ENCODE peak calls at places on chromosomes 13 and 19, in eight cellular contexts. I is psoas muscle; P is heart right ventricle; O is CD8-positive, alpha-beta memory T cell; A is PC-9; G is effector memory CD4-positive, alpha-beta T cell; Q is uterus; H is A549. X is an unnamed sample. For H3K9me3, the result is how much of the 10 kb centered on the place peaks cover.

GRCh38 chr13:99086869-99087129 is 108.9 kb upstream of the DOCK9 start:
- DNase-seq in I (peak), P (no peak), O (peak), A (no peak), G (no peak), Q (no peak), H (peak), X (no peak)

GRCh38 chr13:35566340-35566739 is 89.9 kb upstream of the MAB21L1 start:
- DNase-seq in I (no peak), P (no peak), O (no peak), A (no peak), G (no peak), Q (no peak), H (no peak), X (no peak)

GRCh38 chr19:50214699-50215543 is 11.5 kb downstream of the MYH14 start:
- DNase-seq in I (no peak), P (no peak), O (no peak), A (peak), G (no peak), Q (no peak), H (no peak), X (no peak)

GRCh38 chr19:28746486-28746885 is 466.5 kb downstream of the UQCRFS1 start:
- DNase-seq in I (no peak), P (no peak), O (no peak), A (no peak), G (no peak), Q (no peak), H (no peak), X (no peak)

GRCh38 chr19:51398096-51398704 is 7.8 kb upstream of the C19orf84 start:
- DNase-seq in I (no peak), P (no peak), O (no peak), A (no peak), G (no peak), Q (no peak), H (peak), X (no peak)

GRCh38 chr13:51977606-51978005 is 33.6 kb downstream of the ATP7B start:
- DNase-seq in I (no peak), P (no peak), O (no peak), A (no peak), G (no peak), Q (no peak), H (no peak), X (no peak)

GRCh38 chr19:55600336-55601028 is 394 bp downstream of the ZNF524 start:
- DNase-seq in I (no peak), P (peak), O (peak), A (no peak), G (no peak), Q (no peak), H (peak), X (no peak)

GRCh38 chr19:10749435-10750384 is 31.8 kb downstream of the DNM2 start:
- DNase-seq in I (no peak), P (no peak), O (no peak), A (peak), G (no peak), Q (no peak), H (no peak), X (no peak)

GRCh38 chr19:8115805-8116396 is 33.5 kb downstream of the FBN3 start:
- DNase-seq in I (no peak), P (no peak), O (no peak), A (no peak), G (no peak), Q (no peak), H (no peak), X (no peak)

GRCh38 chr13:76516013-76516412 is 370.2 kb downstream of the KCTD12 start:
- DNase-seq in I (no peak), P (no peak), O (no peak), A (no peak), G (no peak), Q (no peak), H (no peak), X (no peak)

GRCh38 chr19:17294051-17294891 is 9.0 kb downstream of the ABHD8 start:
- DNase-seq in I (peak), P (no peak), O (peak), A (peak), G (peak), Q (no peak), H (peak), X (no peak)

GRCh38 chr13:38072696-38073095 is 203.1 kb upstream of the TRPC4 start:
- DNase-seq in I (no peak), P (no peak), O (no peak), A (no peak), G (no peak), Q (no peak), H (no peak), X (no peak)

GRCh38 chr13:101545521-101545920 is 93.0 kb downstream of the ITGBL1 start:
- DNase-seq in I (no peak), P (no peak), O (no peak), A (no peak), G (no peak), Q (no peak), H (no peak), X (no peak)

GRCh38 chr13:37747071-37747612 is 122.4 kb downstream of the TRPC4 start:
- DNase-seq in I (no peak), P (no peak), O (no peak), A (peak), G (no peak), Q (no peak), H (no peak), X (no peak)

GRCh38 chr19:58330458-58330857 is 3.7 kb downstream of the ZSCAN22 start:
- DNase-seq in I (no peak), P (no peak), O (no peak), A (peak), G (no peak), Q (no peak), H (peak), X (no peak)

GRCh38 chr13:27775943-27776342 is 16.3 kb upstream of the GSX1 start:
- DNase-seq in I (no peak), P (no peak), O (no peak), A (peak), G (no peak), Q (no peak), H (no peak), X (no peak)

GRCh38 chr13:23797276-23797903 is 91.8 kb downstream of the MIPEP start:
- DNase-seq in I (no peak), P (no peak), O (no peak), A (no peak), G (no peak), Q (no peak), H (no peak), X (no peak)

GRCh38 chr13:42116225-42116624 is 67.8 kb downstream of the DGKH start:
- DNase-seq in I (no peak), P (no peak), O (no peak), A (no peak), G (no peak), Q (no peak), H (no peak), X (no peak)

GRCh38 chr19:20164456-20164855 is 2.6 kb upstream of the ZNF486 start:
- DNase-seq in I (no peak), P (no peak), O (no peak), A (no peak), G (no peak), Q (no peak), H (no peak), X (no peak)

GRCh38 chr13:45156565-45157361 is 36.5 kb downstream of the GTF2F2 start:
- DNase-seq in I (no peak), P (no peak), O (no peak), A (no peak), G (no peak), Q (no peak), H (no peak), X (no peak)

GRCh38 chr13:67421475-67421874 is 191.3 kb upstream of the PCDH9 start:
- DNase-seq in I (no peak), P (no peak), O (no peak), A (no peak), G (no peak), Q (no peak), H (no peak), X (no peak)

GRCh38 chr19:16588089-16588823 is 16.0 kb upstream of the SLC35E1 start:
- DNase-seq in I (peak), P (no peak), O (peak), A (no peak), G (peak), Q (no peak), H (no peak), X (peak)

GRCh38 chr13:38690231-38690630 is 3.4 kb downstream of the FREM2 start:
- DNase-seq in I (no peak), P (no peak), O (no peak), A (no peak), G (no peak), Q (no peak), H (no peak), X (no peak)

GRCh38 chr13:31518666-31519065 is 220.7 kb upstream of the RXFP2 start:
- DNase-seq in I (no peak), P (no peak), O (no peak), A (no peak), G (no peak), Q (no peak), H (no peak), X (no peak)

GRCh38 chr13:106143930-106144709 is 391.3 kb downstream of the EFNB2 start:
- DNase-seq in I (no peak), P (no peak), O (no peak), A (peak), G (no peak), Q (no peak), H (no peak), X (no peak)

GRCh38 chr19:47790398-47790814 is 11.9 kb downstream of the SELENOW start:
- DNase-seq in I (peak), P (peak), O (peak), A (peak), G (peak), Q (peak), H (peak), X (no peak)

GRCh38 chr19:10353793-10354391 is 14.5 kb upstream of the ICAM3 start:
- DNase-seq in I (peak), P (peak), O (peak), A (no peak), G (no peak), Q (peak), H (no peak), X (peak)

GRCh38 chr19:13053238-13053637 is 49.4 kb downstream of the LYL1 start:
- DNase-seq in I (no peak), P (no peak), O (no peak), A (no peak), G (no peak), Q (no peak), H (no peak), X (no peak)

GRCh38 chr13:30819136-30819875 is 84.0 kb downstream of the ALOX5AP start:
- DNase-seq in I (no peak), P (no peak), O (no peak), A (no peak), G (no peak), Q (no peak), H (no peak), X (no peak)

GRCh38 chr19:49590971-49591730 is at the start of gene PRR12:
- DNase-seq in I (peak), P (peak), O (peak), A (peak), G (peak), Q (peak), H (peak), X (peak)

GRCh38 chr13:106498571-106498970 is 36.9 kb downstream of the EFNB2 start:
- DNase-seq in I (no peak), P (no peak), O (no peak), A (no peak), G (no peak), Q (no peak), H (no peak), X (no peak)

GRCh38 chr13:60080871-60081270 is 82.9 kb downstream of the DIAPH3 start:
- DNase-seq in I (no peak), P (no peak), O (no peak), A (no peak), G (no peak), Q (no peak), H (no peak), X (no peak)

GRCh38 chr13:42396501-42396900 is 124.5 kb downstream of the AKAP11 start:
- DNase-seq in I (no peak), P (no peak), O (no peak), A (no peak), G (no peak), Q (no peak), H (no peak), X (no peak)

GRCh38 chr13:51728972-51729371 is 75.0 kb downstream of the DHRS12 start:
- DNase-seq in I (no peak), P (no peak), O (no peak), A (no peak), G (no peak), Q (no peak), H (no peak), X (no peak)

GRCh38 chr19:57026476-57026875 is 93.3 kb upstream of the USP29 start:
- DNase-seq in I (no peak), P (no peak), O (no peak), A (no peak), G (no peak), Q (no peak), H (no peak), X (no peak)

GRCh38 chr19:57034544-57034943 is 85.2 kb upstream of the USP29 start:
- DNase-seq in I (no peak), P (no peak), O (no peak), A (no peak), G (no peak), Q (no peak), H (no peak), X (no peak)

GRCh38 chr19:57027360-57027759 is 92.4 kb upstream of the USP29 start:
- DNase-seq in I (no peak), P (no peak), O (no peak), A (no peak), G (no peak), Q (no peak), H (no peak), X (no peak)

GRCh38 chr19:57028804-57029525 is 90.8 kb upstream of the USP29 start:
- DNase-seq in I (no peak), P (no peak), O (no peak), A (no peak), G (no peak), Q (no peak), H (no peak), X (no peak)

DNA sequence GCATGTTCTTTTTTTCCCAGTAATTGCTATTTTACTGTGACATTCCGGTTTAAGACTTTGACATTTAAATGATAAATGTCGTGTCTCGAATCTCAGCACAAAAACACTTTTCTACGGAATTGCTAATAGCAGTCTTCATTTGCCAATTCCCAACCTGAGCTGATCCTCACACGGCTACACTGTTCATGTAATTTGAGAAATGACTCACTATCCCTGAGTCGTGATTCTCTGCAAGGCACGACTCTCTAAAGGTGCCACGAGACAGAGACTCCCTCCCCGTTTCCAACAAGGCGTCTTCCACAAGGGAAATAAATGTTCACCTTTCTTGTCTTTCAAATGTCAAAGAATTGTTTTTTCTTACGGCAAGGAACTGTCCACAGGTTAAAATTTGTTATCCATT is 88.6 kb upstream of the USP29 start:
- DNase-seq in I (no peak), P (no peak), O (no peak), A (no peak), G (no peak), Q (no peak), H (no peak), X (no peak)
- H3K9me3 ChIP-seq in I (under half), P (under half), O (under half), A (under half), G (under half), Q (under half), H (half or more), X (under half)

GRCh38 chr19:3056454-3057016 is 5.8 kb downstream of the TLE5 start:
- DNase-seq in I (no peak), P (no peak), O (no peak), A (no peak), G (no peak), Q (no peak), H (no peak), X (no peak)

GRCh38 chr19:3057275-3057714 is 5.0 kb downstream of the TLE5 start:
- DNase-seq in I (peak), P (peak), O (no peak), A (no peak), G (no peak), Q (peak), H (peak), X (peak)

GRCh38 chr19:3054265-3054971 is 7.9 kb downstream of the TLE5 start:
- DNase-seq in I (no peak), P (no peak), O (no peak), A (no peak), G (no peak), Q (no peak), H (no peak), X (no peak)

GRCh38 chr19:3054972-3055740 is 7.1 kb downstream of the TLE5 start:
- DNase-seq in I (no peak), P (no peak), O (no peak), A (peak), G (no peak), Q (no peak), H (peak), X (no peak)

DNA sequence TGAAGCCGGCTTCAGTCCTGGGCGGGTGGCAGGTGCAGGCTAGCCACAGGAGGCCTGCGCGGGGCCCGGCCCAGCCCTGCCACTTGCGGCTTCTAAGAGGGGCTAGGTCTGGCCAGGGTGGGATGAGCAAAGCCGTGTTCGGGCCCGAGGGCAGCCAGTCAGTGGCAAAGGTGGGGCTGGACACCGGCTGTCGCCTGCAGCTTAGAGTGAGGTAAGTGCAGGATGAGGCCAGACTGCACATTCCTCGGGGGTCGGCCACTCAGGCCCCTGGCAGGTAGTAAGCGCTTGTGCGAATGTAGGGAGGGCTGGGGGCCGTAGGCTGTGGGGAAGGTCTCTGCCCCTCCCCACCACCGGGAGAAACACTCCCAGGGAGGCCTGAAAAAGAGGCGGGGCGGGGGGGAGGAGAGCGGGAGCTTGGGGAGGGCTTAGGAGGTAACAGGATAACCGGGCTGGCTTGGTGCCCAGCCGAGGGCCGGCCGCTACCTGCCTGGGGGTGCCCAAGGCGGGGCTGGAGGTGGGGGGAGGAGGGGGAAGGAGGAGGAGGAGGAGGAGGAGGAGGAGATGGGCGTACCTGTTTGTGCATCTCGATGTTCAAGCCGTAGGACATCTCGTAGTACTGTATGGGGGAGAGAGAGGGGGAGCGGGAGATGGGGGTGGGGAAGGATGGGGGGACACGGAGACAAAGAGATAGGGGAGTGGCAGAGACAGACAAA is 6.4 kb downstream of the TLE5 start:
- DNase-seq in I (peak), P (no peak), O (no peak), A (peak), G (no peak), Q (peak), H (peak), X (peak)
- H3K27ac ChIP-seq in I (peak), P (no peak), O (no peak), A (peak), G (no peak), Q (peak), H (peak), X (peak)

GRCh38 chr19:1295169-1296012 is 9.7 kb downstream of the EFNA2 start:
- DNase-seq in I (no peak), P (no peak), O (no peak), A (no peak), G (peak), Q (no peak), H (no peak), X (no peak)
- H3K4me3 ChIP-seq in I (peak), P (no peak), O (no peak), A (no peak), G (peak), Q (no peak), H (peak), X (peak)

GRCh38 chr19:22619932-22620331 is 14.2 kb upstream of the ZNF492 start:
- DNase-seq in I (no peak), P (no peak), O (no peak), A (no peak), G (no peak), Q (no peak), H (no peak), X (no peak)
- H3K9me3 ChIP-seq in I (under half), P (under half), O (under half), A (under half), G (under half), Q (under half), H (under half), X (under half)

DNA sequence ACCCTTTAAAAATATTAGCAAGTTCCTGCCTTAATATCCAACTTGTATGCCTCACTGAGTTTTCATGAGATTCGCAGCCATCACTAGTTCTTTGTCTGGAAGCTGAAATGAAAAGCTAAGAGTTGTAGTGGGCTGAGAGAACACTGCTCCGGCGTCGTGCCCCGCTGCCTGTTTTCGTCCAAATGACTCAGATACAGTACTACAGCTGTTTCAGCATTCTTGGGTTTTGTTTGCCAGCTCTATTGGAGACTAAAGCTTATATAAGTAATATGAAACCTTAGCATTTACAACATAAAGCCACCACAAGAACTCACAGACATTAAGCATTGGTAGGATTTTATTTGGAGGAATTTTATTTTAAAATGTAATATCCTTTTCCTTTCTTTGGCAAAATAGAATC is 299.7 kb downstream of the DLEU7 start:
- DNase-seq in I (peak), P (no peak), O (no peak), A (no peak), G (no peak), Q (no peak), H (no peak), X (no peak)
- H3K27ac ChIP-seq in I (no peak), P (no peak), O (no peak), A (no peak), G (no peak), Q (no peak), H (no peak), X (no peak)

DNA sequence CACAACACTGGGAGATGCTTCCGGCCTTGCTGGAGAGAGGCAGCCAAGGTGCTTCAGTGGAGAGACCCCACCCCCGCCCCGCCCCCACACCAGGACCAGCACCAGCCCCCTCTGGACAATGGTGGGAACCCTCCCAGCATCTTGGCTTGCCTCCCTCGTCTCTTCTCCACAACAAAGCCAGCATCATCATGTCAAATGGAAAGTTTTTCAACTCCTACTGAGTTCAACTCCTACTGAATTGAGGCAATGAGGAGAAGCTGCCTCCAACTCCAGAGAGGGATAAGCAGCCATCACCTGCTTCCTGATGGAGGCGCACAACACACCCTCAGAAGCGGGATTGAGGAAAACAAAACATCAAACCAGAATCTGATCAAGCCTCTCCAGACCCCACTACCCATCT is 12.8 kb downstream of the DEDD2 start:
- DNase-seq in I (no peak), P (no peak), O (no peak), A (no peak), G (no peak), Q (no peak), H (no peak), X (no peak)
- H3K4me3 ChIP-seq in I (no peak), P (no peak), O (no peak), A (no peak), G (no peak), Q (no peak), H (no peak), X (no peak)

X was measured in gastrocnemius medialis.